ENCODE peak calls at places on chromosomes 2 and 18, in six cellular contexts. S, E, G, P, C and A are unnamed samples.

GRCh38 chr2:74010087-74010541 is 25.4 kb downstream of the TET3 start:
- DNase-seq in S (no peak), E (no peak), G (no peak), P (no peak), C (peak), A (no peak)

GRCh38 chr2:217834744-217835513 is 167.9 kb downstream of the TNS1 start:
- DNase-seq in S (no peak), E (no peak), G (no peak), P (no peak), C (no peak), A (no peak)

GRCh38 chr2:101793277-101793969 is 95.9 kb downstream of the MAP4K4 start:
- DNase-seq in S (no peak), E (no peak), G (peak), P (no peak), C (no peak), A (no peak)

GRCh38 chr2:74414913-74415761 is 6.3 kb downstream of the C2orf81 start:
- DNase-seq in S (peak), E (no peak), G (no peak), P (no peak), C (no peak), A (peak)

GRCh38 chr2:112644155-112644932 is 1.4 kb upstream of the SLC20A1 start:
- DNase-seq in S (no peak), E (no peak), G (peak), P (no peak), C (peak), A (no peak)

GRCh38 chr2:75276093-75277055 is 77.1 kb upstream of the TACR1 start:
- DNase-seq in S (no peak), E (no peak), G (no peak), P (no peak), C (peak), A (no peak)

GRCh38 chr2:50649626-50650397 is 382.1 kb downstream of the NRXN1 start:
- DNase-seq in S (no peak), E (no peak), G (no peak), P (no peak), C (peak), A (no peak)

GRCh38 chr2:56018202-56018601 is 94.6 kb upstream of the EFEMP1 start:
- DNase-seq in S (no peak), E (no peak), G (peak), P (no peak), C (no peak), A (no peak)

GRCh38 chr2:54872783-54873182 is 149.3 kb downstream of the EML6 start:
- DNase-seq in S (no peak), E (no peak), G (no peak), P (no peak), C (no peak), A (no peak)

GRCh38 chr2:31373127-31373526 is 41.4 kb downstream of the XDH start:
- DNase-seq in S (no peak), E (no peak), G (no peak), P (no peak), C (no peak), A (no peak)

GRCh38 chr2:85156141-85156540 is 22.9 kb downstream of the TCF7L1 start:
- DNase-seq in S (no peak), E (no peak), G (no peak), P (no peak), C (no peak), A (no peak)

GRCh38 chr2:235634435-235635152 is 140.8 kb downstream of the AGAP1 start:
- DNase-seq in S (no peak), E (no peak), G (no peak), P (no peak), C (no peak), A (no peak)

GRCh38 chr2:108384662-108385393 is 7.1 kb downstream of the SULT1C4 start:
- DNase-seq in S (no peak), E (peak), G (no peak), P (no peak), C (no peak), A (no peak)

DNA sequence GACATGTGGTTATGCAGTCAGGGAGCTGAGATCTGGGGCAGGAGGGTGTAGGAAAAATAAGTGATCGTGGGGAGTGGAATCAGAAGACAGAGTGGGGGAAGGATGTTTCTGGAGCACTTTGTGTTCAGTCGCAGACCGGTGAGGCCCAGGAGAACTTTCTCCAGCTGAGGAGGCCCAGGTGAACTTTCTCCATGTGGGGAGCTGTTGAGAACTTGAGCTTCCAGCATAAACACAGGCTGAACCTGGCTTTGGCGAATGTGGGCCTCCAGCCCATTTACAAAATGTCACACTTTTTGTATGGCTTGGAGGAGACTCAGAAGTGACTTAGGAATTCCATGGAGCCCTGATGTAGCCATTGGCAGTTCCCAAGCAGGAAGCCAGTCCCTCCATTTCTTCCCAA is 108.5 kb downstream of the VAPA start:
- DNase-seq in S (no peak), E (no peak), G (no peak), P (no peak), C (no peak), A (no peak)
- TF ChIP-seq CTCF in S (no peak), E (no peak), G (no peak), P (no peak), C (no peak), A (no peak)

DNA sequence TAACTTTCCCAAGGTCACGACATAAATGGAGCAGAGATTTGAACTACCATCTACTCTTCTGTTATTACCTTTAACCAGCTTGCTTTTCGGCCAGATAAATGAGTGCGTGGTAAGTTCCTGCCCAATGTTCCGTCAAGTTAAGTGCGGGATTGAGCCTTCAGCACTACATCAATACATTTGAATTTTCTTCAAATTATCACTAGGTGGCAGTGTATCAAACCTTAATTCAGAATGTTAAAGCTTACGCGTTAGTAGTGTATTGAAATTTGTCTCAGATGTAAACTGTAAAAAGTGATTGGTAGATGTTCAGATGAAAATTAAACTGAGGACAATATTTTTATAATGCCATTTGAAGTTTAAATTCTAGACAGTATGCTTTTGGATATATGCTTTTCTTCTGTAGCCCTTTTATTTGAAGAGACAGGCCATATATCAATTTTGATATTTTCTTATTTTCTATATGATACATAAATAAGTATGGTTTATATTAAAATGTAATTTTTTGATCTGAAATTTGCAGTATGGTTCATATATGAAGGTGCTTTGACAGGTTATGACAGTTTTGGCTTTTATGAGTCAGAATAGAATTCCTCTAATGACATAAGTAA is 681.3 kb downstream of the ADCYAP1 start:
- DNase-seq in S (peak), E (peak), G (peak), P (peak), C (peak), A (peak)
- TF ChIP-seq CTCF in S (peak), E (peak), G (peak), P (peak), C (peak), A (no peak)

DNA sequence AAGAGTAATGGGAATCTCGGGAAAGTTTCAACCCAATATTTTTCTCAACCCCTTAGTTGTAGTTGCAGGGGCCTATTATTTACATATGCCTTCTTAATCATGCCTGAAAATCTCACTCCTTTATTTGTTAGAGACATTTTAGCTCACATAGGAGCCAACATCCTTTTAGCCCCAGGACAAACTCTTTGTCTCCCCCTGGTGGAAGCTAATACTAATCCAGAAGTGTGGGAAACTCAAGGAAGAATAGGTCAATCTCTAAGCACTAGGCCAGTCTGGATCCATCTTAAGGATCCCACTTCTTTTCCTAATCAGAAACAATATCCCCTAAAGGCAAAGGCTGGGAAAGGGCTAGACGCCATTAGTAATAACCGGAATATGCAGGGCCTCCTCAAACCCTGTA is 550.9 kb upstream of the PKDCC start:
- DNase-seq in S (no peak), E (peak), G (no peak), P (peak), C (no peak), A (no peak)
- TF ChIP-seq CTCF in S (no peak), E (peak), G (peak), P (peak), C (peak), A (no peak)

GRCh38 chr2:26401739-26402541 is at the start of gene DRC1:
- DNase-seq in S (peak), E (no peak), G (peak), P (no peak), C (no peak), A (peak)
- TF ChIP-seq CTCF in S (no peak), E (no peak), G (peak), P (no peak), C (no peak), A (no peak)

GRCh38 chr2:137888845-137889244 is 75.4 kb upstream of the HNMT start:
- DNase-seq in S (no peak), E (peak), G (peak), P (peak), C (peak), A (no peak)
- TF ChIP-seq CTCF in S (no peak), E (peak), G (peak), P (peak), C (peak), A (no peak)

GRCh38 chr18:77765468-77765867 is 515.8 kb downstream of the GALR1 start:
- DNase-seq in S (no peak), E (no peak), G (peak), P (peak), C (peak), A (no peak)
- TF ChIP-seq CTCF in S (peak), E (peak), G (peak), P (peak), C (peak), A (peak)